ENCODE peak calls at places on chromosomes 6 and 20, in four cellular contexts. B is caudate nucleus, M is cardiac fibroblast, O is Ammon's horn. G is an unnamed sample.

GRCh38 chr20:57248132-57248797 is 18.2 kb downstream of the BMP7 start:
- DNase-seq in B (no peak), M (no peak), O (no peak), G (no peak)

GRCh38 chr6:31057426-31058003 is 47.2 kb downstream of the MUC22 start:
- DNase-seq in B (no peak), M (peak; percentile 59), O (peak; percentile 29), G (no peak)

GRCh38 chr6:2542101-2542857 is 208.4 kb downstream of the MYLK4 start:
- DNase-seq in B (no peak), M (no peak), O (no peak), G (no peak)

GRCh38 chr6:148971027-148971927 is 224.4 kb downstream of the UST start:
- DNase-seq in B (no peak), M (peak; percentile 30), O (no peak), G (no peak)

GRCh38 chr6:105593056-105593455 is 190.2 kb upstream of the PREP start:
- DNase-seq in B (no peak), M (peak; percentile 52), O (no peak), G (no peak)

GRCh38 chr6:170048615-170049256 is 242.1 kb downstream of the DLL1 start:
- DNase-seq in B (no peak), M (no peak), O (peak; percentile 65), G (no peak)

GRCh38 chr6:136012198-136012884 is 160.8 kb downstream of the PDE7B start:
- DNase-seq in B (no peak), M (peak; percentile 90), O (no peak), G (no peak)

GRCh38 chr6:116218172-116218633 is 35.7 kb downstream of the TSPYL4 start:
- DNase-seq in B (no peak), M (peak; percentile 52), O (no peak), G (peak; percentile 41)

GRCh38 chr6:30319146-30319835 is 7.4 kb upstream of the TRIM39 start:
- DNase-seq in B (no peak), M (peak; percentile 18), O (no peak), G (no peak)